ENCODE peak calls at places on chromosomes 2 and 18, in seven cellular contexts. Q, B, I, D, Z, K and V are unnamed samples.

GRCh38 chr2:233915133-233915532 is 2.0 kb upstream of the TRPM8 start:
- DNase-seq in Q (no peak), B (no peak), I (no peak), D (no peak), Z (no peak), K (no peak), V (peak)

GRCh38 chr2:75608684-75609333 is 37.8 kb upstream of the MRPL19 start:
- DNase-seq in Q (peak), B (no peak), I (peak), D (peak), Z (peak), K (peak), V (peak)

GRCh38 chr2:39511219-39511785 is 74.2 kb upstream of the MAP4K3 start:
- DNase-seq in Q (no peak), B (no peak), I (no peak), D (no peak), Z (no peak), K (no peak), V (no peak)

GRCh38 chr2:40271066-40271465 is 180.8 kb downstream of the SLC8A1 start:
- DNase-seq in Q (no peak), B (no peak), I (no peak), D (peak), Z (no peak), K (no peak), V (no peak)

GRCh38 chr2:125405816-125406215 is 1250.1 kb upstream of the GYPC start:
- DNase-seq in Q (no peak), B (peak), I (peak), D (no peak), Z (peak), K (no peak), V (peak)

GRCh38 chr2:664063-664462 is 13.1 kb downstream of the TMEM18 start:
- DNase-seq in Q (no peak), B (no peak), I (no peak), D (no peak), Z (no peak), K (no peak), V (no peak)

GRCh38 chr18:66439207-66439606 is 164.7 kb downstream of the CDH19 start:
- DNase-seq in Q (no peak), B (no peak), I (no peak), D (peak), Z (no peak), K (no peak), V (no peak)

GRCh38 chr2:109141727-109142283 is 12.8 kb downstream of the SH3RF3 start:
- DNase-seq in Q (no peak), B (no peak), I (no peak), D (no peak), Z (no peak), K (no peak), V (no peak)

GRCh38 chr2:199443589-199444130 is 14.1 kb downstream of the SATB2 start:
- DNase-seq in Q (no peak), B (no peak), I (no peak), D (no peak), Z (no peak), K (no peak), V (no peak)

GRCh38 chr2:61151434-61151833 is 10.6 kb upstream of the C2orf74 start:
- DNase-seq in Q (no peak), B (no peak), I (no peak), D (no peak), Z (peak), K (no peak), V (no peak)

GRCh38 chr18:55858661-55859111 is 270.7 kb upstream of the TCF4 start:
- DNase-seq in Q (no peak), B (peak), I (no peak), D (no peak), Z (no peak), K (no peak), V (no peak)

GRCh38 chr18:74840492-74841167 is 243.0 kb downstream of the ZNF407 start:
- DNase-seq in Q (no peak), B (peak), I (no peak), D (no peak), Z (peak), K (no peak), V (no peak)

GRCh38 chr18:36408606-36409005 is 111.1 kb downstream of the FHOD3 start:
- DNase-seq in Q (no peak), B (no peak), I (no peak), D (no peak), Z (no peak), K (no peak), V (no peak)

GRCh38 chr2:147511491-147511948 is 333.3 kb upstream of the ACVR2A start:
- DNase-seq in Q (no peak), B (peak), I (no peak), D (no peak), Z (no peak), K (no peak), V (no peak)

GRCh38 chr18:78822171-78822570 is 157.4 kb upstream of the SALL3 start:
- DNase-seq in Q (no peak), B (no peak), I (no peak), D (no peak), Z (no peak), K (no peak), V (no peak)

GRCh38 chr18:74870950-74871349 is 273.3 kb downstream of the ZNF407 start:
- DNase-seq in Q (no peak), B (no peak), I (no peak), D (no peak), Z (no peak), K (no peak), V (no peak)